ENCODE peak calls at places on chromosome 5, in eight cellular contexts. N, V, C, S, F, P, H and B are unnamed samples. For H3K36me3, the result is how much of the 10 kb centered on the place peaks cover.

GRCh38 chr5:113166710-113167366 is 190.2 kb downstream of the DCP2 start:
- DNase-seq in F (no peak), S (no peak), H (peak), P (no peak), C (no peak), N (no peak), V (no peak), B (no peak)

GRCh38 chr5:21810737-21811316 is 1042.3 kb downstream of the CDH12 start:
- DNase-seq in H (peak), C (no peak), S (no peak), F (no peak), P (no peak), V (no peak), N (no peak), B (no peak)

GRCh38 chr5:43802119-43802518 is 199.1 kb downstream of the NNT start:
- DNase-seq in N (no peak), V (no peak), S (no peak), F (no peak), C (no peak), H (peak), P (no peak), B (no peak)

GRCh38 chr5:139121120-139121519 is 77.0 kb downstream of the SIL1 start:
- DNase-seq in H (no peak), P (no peak), S (no peak), N (no peak), C (no peak), F (no peak), V (no peak), B (no peak)

GRCh38 chr5:124583469-124584350 is 162.7 kb downstream of the ZNF608 start:
- DNase-seq in V (no peak), F (no peak), N (no peak), C (no peak), H (peak), S (no peak), P (peak), B (no peak)

GRCh38 chr5:115599502-115599901 is 2.8 kb downstream of the TICAM2 start:
- DNase-seq in P (no peak), C (peak), H (peak), S (no peak), F (no peak), V (peak), N (peak), B (no peak)

GRCh38 chr5:90529234-90529938 is at the start of gene LYSMD3:
- DNase-seq in C (peak), H (peak), N (peak), P (peak), F (peak), V (peak), S (peak), B (peak)

GRCh38 chr5:1744393-1745189 is 55.0 kb downstream of the MRPL36 start:
- DNase-seq in H (no peak), N (peak), C (peak), V (no peak), F (peak), P (no peak), S (no peak), B (peak)

GRCh38 chr5:37190592-37190991 is 58.6 kb downstream of the CPLANE1 start:
- DNase-seq in V (no peak), N (no peak), F (no peak), S (no peak), H (no peak), P (no peak), C (no peak), B (no peak)

GRCh38 chr5:170082701-170083100 is 23.0 kb upstream of the FOXI1 start:
- DNase-seq in P (no peak), N (no peak), S (no peak), C (no peak), H (no peak), F (peak), V (no peak), B (no peak)

GRCh38 chr5:181170996-181171395 is 23.6 kb downstream of the OR2V2 start:
- DNase-seq in S (no peak), N (no peak), H (peak), P (no peak), V (no peak), C (no peak), F (no peak), B (no peak)

GRCh38 chr5:151684690-151685361 is 1.9 kb downstream of the SPARC start:
- DNase-seq in N (no peak), P (peak), V (peak), S (peak), C (peak), F (no peak), H (peak), B (peak)
- TF ChIP-seq POLR2A in N (no peak), P (peak), V (no peak), S (peak), C (peak), F (no peak), H (peak), B (no peak)

GRCh38 chr5:157956271-157956885 is 97.4 kb upstream of the CLINT1 start:
- DNase-seq in P (no peak), N (no peak), C (no peak), H (no peak), V (no peak), F (no peak), S (no peak), B (no peak)
- H3K36me3 ChIP-seq in P (under half), N (under half), C (under half), H (under half), V (under half), F (under half), S (under half), B (under half)

DNA sequence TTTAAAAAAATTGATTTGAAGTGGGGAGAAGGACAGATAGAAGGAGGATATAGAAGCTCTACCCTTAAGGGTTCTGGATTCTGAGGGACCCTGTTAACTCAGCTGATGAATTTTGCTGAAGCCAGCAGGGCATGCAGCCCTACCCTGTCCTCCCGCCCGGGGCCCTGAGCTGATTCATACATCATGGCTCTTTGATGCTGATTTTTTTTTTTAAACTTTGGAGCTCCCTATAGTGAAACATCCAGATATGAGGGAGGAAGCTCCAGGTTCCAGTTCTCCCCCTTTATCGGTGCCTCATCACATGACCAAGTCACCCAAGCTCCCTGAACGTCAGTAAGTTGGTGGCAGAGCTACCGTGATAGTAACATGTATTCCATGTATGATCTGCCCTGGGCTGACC is 26.1 kb downstream of the SPARC start:
- DNase-seq in V (no peak), N (no peak), F (no peak), P (no peak), C (no peak), S (no peak), H (peak), B (no peak)
- H3K27ac ChIP-seq in V (no peak), N (no peak), F (peak), P (no peak), C (no peak), S (no peak), H (peak), B (peak)

GRCh38 chr5:172795401-172795977 is 24.5 kb upstream of the DUSP1 start:
- DNase-seq in C (peak), V (peak), F (peak), P (peak), H (peak), S (peak), N (peak), B (peak)
- TF ChIP-seq POLR2A in C (no peak), V (no peak), F (no peak), P (no peak), H (no peak), S (no peak), N (no peak), B (no peak)

GRCh38 chr5:112161392-112161748 is 257.7 kb downstream of the EPB41L4A start:
- DNase-seq in S (no peak), F (no peak), N (no peak), V (no peak), P (no peak), C (no peak), H (no peak), B (no peak)
- H3K36me3 ChIP-seq in S (under half), F (under half), N (under half), V (under half), P (under half), C (under half), H (under half), B (under half)

GRCh38 chr5:76690704-76691469 is 25.0 kb upstream of the F2R start:
- DNase-seq in C (no peak), F (no peak), H (peak), N (no peak), S (no peak), V (no peak), P (peak), B (no peak)
- H3K27ac ChIP-seq in C (no peak), F (peak), H (peak), N (no peak), S (peak), V (peak), P (peak), B (peak)

GRCh38 chr5:95822038-95822407 is 503 bp downstream of the GLRX start:
- DNase-seq in S (peak), P (peak), V (peak), H (peak), C (peak), N (peak), F (no peak), B (peak)
- TF ChIP-seq POLR2A in S (no peak), P (no peak), V (no peak), H (no peak), C (no peak), N (no peak), F (no peak), B (no peak)

DNA sequence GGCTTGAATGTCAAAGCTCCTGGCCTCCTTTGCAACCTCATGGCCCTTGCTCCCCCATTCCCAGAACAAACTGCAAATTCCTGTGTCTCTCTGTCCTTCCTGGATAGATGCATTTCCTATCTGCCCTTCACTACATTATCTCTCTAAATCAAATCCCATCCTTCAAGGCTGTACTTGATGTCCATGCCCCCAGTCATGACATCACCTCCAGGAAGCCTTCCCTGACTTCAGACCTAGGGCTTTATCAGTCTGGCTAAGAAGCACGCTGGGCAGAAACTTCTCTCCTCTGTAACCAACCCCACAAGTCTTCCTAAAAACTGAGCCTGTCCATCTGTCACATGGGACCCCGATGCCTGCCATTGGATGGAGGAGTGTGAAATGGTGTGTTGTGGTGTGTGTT is 25.7 kb upstream of the TNIP1 start:
- DNase-seq in P (no peak), S (no peak), C (no peak), F (no peak), N (no peak), H (no peak), V (no peak), B (no peak)
- H3K36me3 ChIP-seq in P (under half), S (under half), C (under half), F (under half), N (half or more), H (half or more), V (under half), B (half or more)